ENCODE peak calls at places on chromosome 7, in six cellular contexts. Q is omental fat pad, P is AG04450, C is colonic mucosa, Y is GM12878, B is HFF-Myc. D is an unnamed sample.

GRCh38 chr7:130893441-130893894 is 159.5 kb upstream of the KLF14 start:
- DNase-seq in Q (no peak), P (no peak), C (no peak), Y (no peak), B (no peak), D (no peak)

GRCh38 chr7:140923358-140924006 is 1.2 kb downstream of the BRAF start:
- DNase-seq in Q (no peak), P (no peak), C (peak), Y (no peak), B (no peak), D (no peak)

GRCh38 chr7:133797818-133798485 is 329.2 kb upstream of the LRGUK start:
- DNase-seq in Q (no peak), P (peak), C (no peak), Y (no peak), B (no peak), D (no peak)

GRCh38 chr7:136857573-136857972 is 10.9 kb upstream of the CHRM2 start:
- DNase-seq in Q (no peak), P (no peak), C (no peak), Y (no peak), B (peak), D (no peak)

GRCh38 chr7:23680417-23681405 is 712 bp downstream of the FAM221A start:
- DNase-seq in Q (no peak), P (no peak), C (peak), Y (no peak), B (no peak), D (peak)

GRCh38 chr7:33982425-33982786 is 77.1 kb downstream of the BMPER start:
- DNase-seq in Q (no peak), P (no peak), C (no peak), Y (no peak), B (peak), D (no peak)

GRCh38 chr7:2539031-2540028 is 16.0 kb downstream of the BRAT1 start:
- DNase-seq in Q (no peak), P (no peak), C (no peak), Y (no peak), B (no peak), D (no peak)

GRCh38 chr7:2477447-2478386 is 1.5 kb upstream of the GRIFIN start:
- DNase-seq in Q (no peak), P (no peak), C (peak), Y (no peak), B (no peak), D (peak)

GRCh38 chr7:150974468-150975391 is 3.4 kb downstream of the KCNH2 start:
- DNase-seq in Q (no peak), P (no peak), C (peak), Y (no peak), B (no peak), D (peak)

GRCh38 chr7:130432886-130433285 is 7.9 kb downstream of the CEP41 start:
- DNase-seq in Q (no peak), P (no peak), C (no peak), Y (no peak), B (no peak), D (no peak)

GRCh38 chr7:15855726-15856125 is 169.2 kb upstream of the MEOX2 start:
- DNase-seq in Q (no peak), P (no peak), C (no peak), Y (no peak), B (no peak), D (no peak)

GRCh38 chr7:19051767-19052375 is 65.6 kb downstream of the TWIST1 start:
- DNase-seq in Q (no peak), P (no peak), C (peak), Y (no peak), B (no peak), D (no peak)

GRCh38 chr7:99029481-99030144 is 114.3 kb downstream of the SMURF1 start:
- DNase-seq in Q (no peak), P (no peak), C (no peak), Y (no peak), B (no peak), D (no peak)

GRCh38 chr7:66964391-66964790 is 31.0 kb downstream of the SBDS start:
- DNase-seq in Q (no peak), P (peak), C (no peak), Y (no peak), B (peak), D (no peak)

GRCh38 chr7:130275826-130276291 is 9.2 kb downstream of the CPA2 start:
- DNase-seq in Q (no peak), P (no peak), C (no peak), Y (no peak), B (no peak), D (no peak)

GRCh38 chr7:22723642-22724041 is 3.4 kb upstream of the IL6 start:
- DNase-seq in Q (no peak), P (no peak), C (no peak), Y (no peak), B (no peak), D (no peak)

GRCh38 chr7:108266489-108266888 is 136.3 kb upstream of the LAMB4 start:
- DNase-seq in Q (no peak), P (no peak), C (no peak), Y (no peak), B (no peak), D (no peak)

DNA sequence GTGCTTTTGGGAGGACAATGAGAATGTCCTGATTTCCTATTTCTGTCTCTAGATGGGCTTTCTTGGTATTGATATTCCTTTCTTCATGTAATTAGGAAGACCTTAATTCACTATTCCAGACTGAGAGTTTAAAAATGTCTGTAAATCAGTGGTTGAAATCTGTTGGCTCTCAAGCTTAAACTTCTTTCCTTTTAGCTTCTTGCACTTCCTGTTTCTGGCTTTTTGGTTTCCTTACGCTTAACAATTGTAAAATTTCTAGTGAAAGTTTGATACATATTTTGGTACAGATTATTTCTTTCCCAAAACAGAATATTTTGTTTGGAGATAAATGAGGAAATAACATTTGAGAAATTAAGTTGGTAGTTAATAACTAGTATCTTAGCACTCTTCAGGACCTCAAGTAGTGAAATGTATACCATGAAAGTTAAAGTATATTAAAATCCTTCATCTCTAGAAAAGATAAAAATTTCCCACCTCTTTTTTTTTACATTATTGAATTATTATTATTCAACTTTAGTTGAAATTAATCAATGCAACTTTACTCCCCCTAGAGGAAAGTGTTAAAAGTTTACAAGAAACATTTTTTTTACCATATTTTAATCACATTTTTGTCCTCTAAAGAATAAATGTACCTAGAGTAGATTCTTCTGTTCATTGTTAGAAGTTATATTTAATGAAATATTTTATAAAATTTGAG is 137.2 kb downstream of the PHTF2 start:
- DNase-seq in Q (no peak), P (no peak), C (no peak), Y (no peak), B (no peak), D (no peak)
- TF ChIP-seq CTCF in Q (no peak), P (peak), C (peak), Y (no peak), B (no peak), D (no peak)

DNA sequence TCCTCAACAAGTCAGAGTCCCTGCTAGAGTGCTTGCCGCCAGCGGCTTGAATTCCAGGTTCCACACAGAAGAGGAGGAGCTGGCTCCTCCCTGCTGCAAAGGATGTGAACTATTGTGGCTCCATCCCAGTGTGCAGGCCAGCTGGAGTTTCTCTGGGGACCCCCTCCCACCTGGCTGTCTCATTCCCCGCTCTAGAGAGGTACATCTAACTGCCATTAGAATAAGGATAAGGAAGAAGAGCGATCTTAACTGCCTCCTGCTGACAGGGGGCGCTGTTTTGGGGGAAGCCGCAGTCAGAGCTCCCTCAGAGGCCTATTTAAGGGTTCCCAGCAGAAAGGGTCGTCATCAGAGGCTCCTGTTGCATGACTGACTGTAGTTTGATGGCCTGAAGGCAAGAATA is 40.8 kb upstream of the HECW1 start:
- DNase-seq in Q (no peak), P (no peak), C (no peak), Y (no peak), B (no peak), D (no peak)
- TF ChIP-seq CTCF in Q (no peak), P (peak), C (no peak), Y (peak), B (peak), D (no peak)

GRCh38 chr7:100247152-100247757 is 27.5 kb downstream of the PVRIG start:
- DNase-seq in Q (no peak), P (peak), C (no peak), Y (no peak), B (peak), D (no peak)
- TF ChIP-seq CTCF in Q (no peak), P (no peak), C (no peak), Y (no peak), B (no peak), D (no peak)

DNA sequence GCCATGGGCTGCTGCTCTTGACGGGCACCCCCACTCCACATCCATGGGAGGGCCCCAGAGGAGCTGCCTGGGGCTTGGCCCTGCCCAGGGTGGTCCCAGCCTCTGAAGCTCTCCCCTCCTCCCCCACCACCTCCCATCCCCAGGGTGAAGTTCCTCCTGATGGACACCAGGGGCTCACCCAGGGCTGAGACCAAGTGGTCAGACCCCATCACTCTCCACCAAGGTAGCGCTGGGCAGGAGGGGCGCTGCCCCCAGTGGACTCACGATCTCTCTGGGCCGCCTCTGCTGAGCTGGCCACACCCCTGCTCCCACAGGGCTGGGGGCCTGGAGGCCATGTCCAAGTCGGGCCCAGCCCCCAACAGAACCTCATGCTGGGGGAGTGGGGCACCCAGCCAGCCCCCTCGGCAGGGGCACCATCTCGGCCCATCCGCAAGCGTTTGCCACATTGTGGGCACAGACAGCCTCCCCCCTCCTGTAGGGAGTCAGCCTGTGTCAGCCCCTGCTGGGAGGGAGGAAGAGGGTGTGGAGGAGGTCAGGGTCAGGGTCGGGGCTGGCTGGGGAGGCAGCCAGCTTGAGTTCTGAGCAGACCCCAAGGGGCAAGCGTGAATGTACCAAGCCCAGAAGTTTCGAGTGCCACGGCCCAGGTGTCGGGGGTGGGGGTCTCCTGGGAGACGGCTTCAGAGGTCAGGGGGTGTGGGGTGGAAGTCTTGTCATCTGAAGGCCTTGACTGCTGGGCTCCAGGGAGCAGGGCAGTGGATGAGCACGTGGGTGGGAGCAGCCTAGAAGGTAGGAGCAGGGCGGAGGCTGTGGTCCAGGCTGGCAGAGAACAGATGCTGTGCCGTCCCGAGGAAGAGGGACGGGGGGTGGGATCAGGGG is 2.8 kb downstream of the UPK3B start:
- DNase-seq in Q (no peak), P (no peak), C (peak), Y (no peak), B (no peak), D (no peak)
- TF ChIP-seq CTCF in Q (no peak), P (peak), C (no peak), Y (no peak), B (peak), D (no peak)

GRCh38 chr7:91953618-91954017 is 13.0 kb downstream of the AKAP9 start:
- DNase-seq in Q (no peak), P (no peak), C (no peak), Y (no peak), B (no peak), D (no peak)
- TF ChIP-seq CTCF in Q (no peak), P (peak), C (no peak), Y (no peak), B (peak), D (peak)

GRCh38 chr7:132440126-132440525 is 136.1 kb downstream of the PLXNA4 start:
- DNase-seq in Q (no peak), P (no peak), C (no peak), Y (no peak), B (no peak), D (no peak)

GRCh38 chr7:132446666-132447217 is 129.5 kb downstream of the PLXNA4 start:
- DNase-seq in Q (no peak), P (no peak), C (no peak), Y (no peak), B (no peak), D (no peak)

GRCh38 chr7:132446265-132446664 is 130.0 kb downstream of the PLXNA4 start:
- DNase-seq in Q (no peak), P (no peak), C (no peak), Y (no peak), B (no peak), D (no peak)

GRCh38 chr7:132441935-132442334 is 134.3 kb downstream of the PLXNA4 start:
- DNase-seq in Q (no peak), P (no peak), C (no peak), Y (no peak), B (no peak), D (no peak)

DNA sequence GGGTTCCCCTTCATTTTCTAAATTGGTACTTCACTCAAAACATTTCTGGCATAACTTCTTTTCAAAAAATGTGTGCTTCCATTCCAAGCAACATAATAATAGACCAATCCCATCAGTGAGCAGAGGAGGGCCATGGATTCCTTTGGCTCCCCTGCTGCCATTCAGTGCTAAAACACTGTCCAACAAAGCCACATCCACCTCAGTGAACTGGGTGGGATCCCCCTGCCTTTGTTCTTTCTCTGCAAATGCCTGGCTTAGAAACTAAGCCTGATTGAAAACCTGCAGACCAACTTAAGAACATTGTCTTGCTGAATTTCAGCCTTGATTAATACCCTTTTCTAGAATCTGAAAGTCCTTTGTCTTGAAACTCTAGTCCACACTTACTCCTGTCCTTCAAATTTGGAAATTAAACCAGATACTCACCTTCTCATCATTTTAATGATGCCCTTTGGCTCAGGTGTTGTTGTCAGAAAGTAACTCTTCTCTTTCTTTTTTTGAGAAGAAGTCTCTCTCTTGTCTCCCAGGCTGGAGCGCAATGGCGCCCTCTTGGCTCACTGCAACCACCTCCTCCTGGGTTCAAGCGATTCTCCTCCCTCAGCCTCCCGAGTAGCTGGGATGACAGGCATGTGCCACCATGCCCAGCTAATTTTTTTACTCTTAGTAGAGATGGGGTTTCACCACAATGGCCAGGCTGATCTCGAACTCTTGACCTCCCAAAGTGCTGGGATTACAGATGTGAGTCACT is 132.3 kb downstream of the PLXNA4 start:
- DNase-seq in Q (no peak), P (no peak), C (no peak), Y (no peak), B (no peak), D (no peak)
- TF ChIP-seq CTCF in Q (no peak), P (no peak), C (no peak), Y (no peak), B (no peak), D (no peak)

DNA sequence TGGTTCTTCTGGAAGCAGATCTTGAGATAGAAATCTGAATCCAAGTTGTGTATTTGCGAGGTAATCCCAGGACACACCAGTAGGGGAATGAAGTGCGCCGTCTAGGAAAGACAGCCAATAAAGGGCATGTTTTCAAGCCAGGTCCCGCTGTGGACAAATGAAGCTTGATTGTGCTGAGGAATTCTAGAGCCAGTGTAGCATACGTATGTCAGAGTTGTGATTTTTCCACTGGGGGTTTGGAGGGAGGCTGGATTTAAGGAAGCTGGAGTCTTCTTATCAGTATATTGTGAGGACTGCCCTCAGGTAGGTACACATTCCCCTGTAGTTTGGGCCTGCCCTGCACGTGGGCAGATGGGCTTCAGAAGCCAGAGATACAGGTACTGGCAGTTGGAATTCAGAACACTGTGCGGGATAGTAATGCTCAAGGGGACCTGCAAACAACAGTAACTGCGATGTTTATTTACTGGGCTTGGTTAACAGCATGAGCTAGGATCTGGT is 50.9 kb downstream of the GALNT11 start:
- DNase-seq in Q (no peak), P (no peak), C (peak), Y (no peak), B (no peak), D (no peak)
- TF ChIP-seq CTCF in Q (no peak), P (peak), C (peak), Y (peak), B (peak), D (no peak)

GRCh38 chr7:157234271-157234670 is 95.5 kb downstream of the UBE3C start:
- DNase-seq in Q (no peak), P (no peak), C (no peak), Y (no peak), B (peak), D (no peak)

GRCh38 chr7:157233677-157234076 is 95.0 kb downstream of the UBE3C start:
- DNase-seq in Q (no peak), P (no peak), C (no peak), Y (no peak), B (no peak), D (no peak)

GRCh38 chr7:157224627-157225026 is 85.9 kb downstream of the UBE3C start:
- DNase-seq in Q (no peak), P (no peak), C (no peak), Y (no peak), B (no peak), D (no peak)

DNA sequence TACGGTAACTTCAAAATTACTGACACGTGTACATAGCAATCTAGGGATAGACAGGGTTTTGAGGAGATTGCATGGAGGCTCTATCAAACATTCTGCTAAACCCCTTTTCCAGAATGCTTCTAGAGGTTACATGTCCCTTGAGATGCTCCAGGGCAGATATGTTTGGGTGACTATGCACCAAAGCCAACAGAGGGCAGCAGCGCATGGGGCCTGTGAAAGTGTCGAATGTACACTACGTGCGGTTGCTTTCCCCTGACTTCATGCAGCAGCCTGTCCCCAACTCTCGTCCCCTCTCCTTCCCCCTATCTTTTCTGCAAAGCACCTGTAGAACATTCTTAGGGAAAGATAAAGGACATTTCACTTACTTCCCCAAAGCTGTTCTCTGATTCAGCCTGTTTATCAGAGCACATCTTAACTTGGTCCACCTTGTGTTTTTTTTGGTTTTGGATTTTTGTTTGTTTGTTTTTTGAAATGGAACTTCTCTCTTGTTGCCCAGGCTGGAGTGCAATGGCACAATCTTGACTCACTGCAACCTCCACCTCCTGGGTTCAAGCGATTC is 90.2 kb downstream of the UBE3C start:
- DNase-seq in Q (no peak), P (no peak), C (no peak), Y (no peak), B (no peak), D (no peak)
- TF ChIP-seq CTCF in Q (no peak), P (peak), C (no peak), Y (peak), B (peak), D (peak)